ENCODE peak calls at places on chromosomes 16 and 17, in four cellular contexts. T is breast epithelium, E is omental fat pad, P is nephron progenitor cell. O is an unnamed sample.

GRCh38 chr16:28603381-28604185 is 6.3 kb downstream of the SULT1A1 start:
- DNase-seq in E (no peak), P (no peak), T (no peak), O (no peak)

GRCh38 chr17:67246648-67247415 is 1.8 kb upstream of the HELZ start:
- DNase-seq in T (peak), E (peak), P (peak), O (no peak)

GRCh38 chr16:83400234-83400633 is 407.5 kb upstream of the HSBP1 start:
- DNase-seq in P (no peak), E (no peak), T (no peak), O (no peak)

GRCh38 chr16:46845952-46846351 is 15.0 kb upstream of the C16orf87 start:
- DNase-seq in T (no peak), E (no peak), P (no peak), O (no peak)

GRCh38 chr17:59513934-59514841 is 51.2 kb upstream of the DHX40 start:
- DNase-seq in T (peak), E (peak), P (no peak), O (no peak)

GRCh38 chr17:30275911-30276310 is 15.8 kb downstream of the BLMH start:
- DNase-seq in P (no peak), E (no peak), T (no peak), O (no peak)

GRCh38 chr16:73232555-73233422 is 184.9 kb upstream of the ZFHX3 start:
- DNase-seq in E (peak), P (no peak), T (no peak), O (no peak)

GRCh38 chr16:83305092-83305491 is 502.7 kb upstream of the HSBP1 start:
- DNase-seq in P (no peak), E (no peak), T (no peak), O (no peak)

GRCh38 chr17:59437766-59438165 is 106.3 kb downstream of the YPEL2 start:
- DNase-seq in P (no peak), E (no peak), T (no peak), O (no peak)

GRCh38 chr17:43534909-43535308 is 11.2 kb downstream of the ETV4 start:
- DNase-seq in T (no peak), P (no peak), E (no peak), O (no peak)

GRCh38 chr16:84369938-84370627 is 1.7 kb downstream of the ATP2C2 start:
- DNase-seq in P (no peak), T (no peak), E (no peak), O (no peak)

GRCh38 chr17:44967026-44967906 is 837 bp downstream of the C1QL1 start:
- DNase-seq in P (no peak), T (no peak), E (no peak), O (no peak)

GRCh38 chr16:19113577-19114358 is at the start of gene ITPRIPL2:
- DNase-seq in E (peak), P (peak), T (peak), O (peak)

GRCh38 chr16:19110537-19111391 is 3.0 kb upstream of the ITPRIPL2 start:
- DNase-seq in T (no peak), E (no peak), P (no peak), O (no peak)

GRCh38 chr16:19115148-19116021 is 1.6 kb downstream of the ITPRIPL2 start:
- DNase-seq in P (no peak), T (no peak), E (no peak), O (no peak)

GRCh38 chr16:19116711-19117449 is 3.1 kb downstream of the ITPRIPL2 start:
- DNase-seq in T (peak), E (no peak), P (no peak), O (no peak)

GRCh38 chr16:19114359-19115147 is 789 bp downstream of the ITPRIPL2 start:
- DNase-seq in T (peak), E (peak), P (no peak), O (peak)
- TF ChIP-seq CTCF in T (peak), E (no peak), P (no peak), O (no peak)

GRCh38 chr17:2636169-2636930 is 42.9 kb downstream of the PAFAH1B1 start:
- DNase-seq in T (no peak), E (no peak), P (no peak), O (no peak)

GRCh38 chr17:2635241-2635640 is 41.8 kb downstream of the PAFAH1B1 start:
- DNase-seq in T (no peak), P (no peak), E (no peak), O (no peak)

GRCh38 chr17:2634361-2634960 is 41.0 kb downstream of the PAFAH1B1 start:
- DNase-seq in P (no peak), E (no peak), T (no peak), O (no peak)

GRCh38 chr17:2635675-2636074 is 42.2 kb downstream of the PAFAH1B1 start:
- DNase-seq in T (no peak), E (no peak), P (no peak), O (no peak)

GRCh38 chr17:2631211-2631610 is 37.8 kb downstream of the PAFAH1B1 start:
- DNase-seq in P (no peak), E (no peak), T (no peak), O (no peak)
- TF ChIP-seq CTCF in P (no peak), E (no peak), T (no peak), O (no peak)

GRCh38 chr17:81346090-81346907 is 49.0 kb upstream of the BAHCC1 start:
- DNase-seq in T (peak), E (peak), P (peak), O (peak)

GRCh38 chr17:81346908-81347349 is 48.3 kb upstream of the BAHCC1 start:
- DNase-seq in T (no peak), P (no peak), E (no peak), O (no peak)

GRCh38 chr17:81347437-81347836 is 47.8 kb upstream of the BAHCC1 start:
- DNase-seq in P (no peak), E (no peak), T (no peak), O (no peak)

GRCh38 chr17:81342700-81343070 is 47.6 kb upstream of the SLC38A10 start:
- DNase-seq in T (no peak), P (no peak), E (no peak), O (no peak)

DNA sequence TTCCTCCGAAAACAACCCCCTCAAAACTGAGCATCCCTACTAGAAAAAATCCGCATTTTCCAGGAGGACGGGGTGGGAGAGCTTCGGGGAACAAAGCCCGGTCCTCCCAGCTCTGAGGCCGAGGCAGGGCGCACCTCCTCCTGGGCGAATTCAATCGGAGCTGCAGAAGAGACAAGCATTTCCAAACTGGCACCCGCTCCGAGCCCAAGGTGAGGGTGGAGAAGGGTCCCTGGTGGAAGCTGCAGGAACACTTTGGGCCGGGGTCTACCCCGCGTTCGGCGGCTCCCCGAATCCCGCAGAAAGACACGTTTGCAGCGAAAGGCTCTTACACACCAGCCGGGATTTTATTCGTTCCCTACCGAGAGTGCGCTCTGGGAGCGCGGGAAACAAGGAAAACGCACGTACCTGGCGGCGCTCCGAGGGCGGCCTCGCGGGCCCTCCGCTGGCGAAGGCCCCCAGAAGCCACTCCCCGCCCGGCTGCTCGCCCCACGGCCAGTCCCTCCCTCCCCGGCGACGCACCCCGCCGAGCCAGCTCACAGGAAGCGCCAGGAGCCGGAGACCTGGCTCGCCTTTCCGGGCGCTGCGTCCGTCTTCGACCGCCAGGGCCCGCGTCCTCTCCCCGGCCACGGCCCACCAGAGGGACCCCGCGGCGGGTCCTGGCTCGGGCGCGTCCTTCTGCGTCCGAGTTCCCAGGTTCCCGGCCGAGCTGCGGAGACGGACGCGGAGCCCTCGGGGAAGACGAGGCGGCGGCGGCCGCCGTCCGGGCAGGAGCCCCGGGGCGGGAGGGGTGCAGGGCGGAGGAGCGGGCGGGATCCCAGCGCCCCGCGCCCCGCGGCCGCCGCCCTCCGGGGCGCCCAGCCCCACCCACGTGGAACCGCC is 49.8 kb upstream of the BAHCC1 start:
- DNase-seq in P (peak), E (no peak), T (peak), O (peak)
- TF ChIP-seq CTCF in P (peak), E (no peak), T (peak), O (peak)

GRCh38 chr16:5917436-5917835 is 819.8 kb upstream of the EEF2KMT start:
- DNase-seq in E (no peak), T (no peak), P (no peak), O (no peak)

GRCh38 chr16:5916711-5917191 is 819.2 kb upstream of the EEF2KMT start:
- DNase-seq in P (no peak), T (no peak), E (no peak), O (no peak)

GRCh38 chr16:5918553-5919127 is 821.0 kb upstream of the EEF2KMT start:
- DNase-seq in P (no peak), E (no peak), T (no peak), O (no peak)
- TF ChIP-seq CTCF in P (no peak), E (no peak), T (no peak), O (peak)

DNA sequence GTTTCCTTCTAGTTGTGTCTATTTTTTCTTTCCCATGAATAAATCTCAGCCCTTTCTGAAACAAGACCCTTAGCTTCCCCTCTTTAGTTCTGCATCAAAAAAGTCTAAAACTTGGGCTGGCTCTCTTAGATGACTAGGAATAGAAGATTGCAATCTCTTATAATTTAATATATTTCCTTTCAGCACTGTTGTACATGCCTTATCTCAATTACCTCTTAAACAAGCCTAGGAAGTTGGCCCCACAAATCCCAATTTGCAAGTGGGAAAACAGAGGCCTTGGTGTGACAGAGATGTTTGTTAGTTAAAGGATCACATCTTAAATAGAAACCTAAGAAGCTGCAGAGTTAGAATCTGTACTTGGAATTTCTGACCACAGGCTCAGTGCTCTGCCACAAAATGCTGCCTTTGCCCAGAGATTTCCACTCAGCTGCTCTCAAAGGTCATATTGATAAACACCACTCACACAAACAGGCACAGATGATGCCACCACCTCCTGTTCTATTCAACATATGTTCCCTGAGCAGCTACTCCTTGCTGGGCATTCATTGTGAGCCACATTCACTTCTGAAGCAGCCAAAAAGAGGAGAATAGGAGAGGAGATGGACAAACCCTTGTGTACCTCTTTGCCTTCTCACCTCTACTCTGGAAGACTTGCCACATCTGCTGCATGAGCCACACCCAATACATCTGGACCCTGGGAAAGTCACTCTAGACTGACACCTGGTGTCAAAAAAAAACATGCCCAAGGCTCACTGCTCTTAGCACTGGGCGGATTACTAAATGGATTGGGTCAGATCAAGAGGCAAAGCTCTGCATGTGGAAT is 5.5 kb downstream of the CCDC182 start:
- DNase-seq in T (no peak), P (no peak), E (no peak), O (no peak)
- TF ChIP-seq CTCF in T (no peak), P (peak), E (no peak), O (peak)

GRCh38 chr17:3770471-3770870 is 30.5 kb downstream of the ITGAE start:
- DNase-seq in P (no peak), T (no peak), E (no peak), O (no peak)

GRCh38 chr17:3771140-3771539 is 29.8 kb downstream of the ITGAE start:
- DNase-seq in E (no peak), T (no peak), P (no peak), O (no peak)

GRCh38 chr17:3773966-3774365 is 27.0 kb downstream of the ITGAE start:
- DNase-seq in T (no peak), E (no peak), P (no peak), O (no peak)

GRCh38 chr17:3773511-3773910 is 27.5 kb downstream of the ITGAE start:
- DNase-seq in E (no peak), P (no peak), T (no peak), O (no peak)

DNA sequence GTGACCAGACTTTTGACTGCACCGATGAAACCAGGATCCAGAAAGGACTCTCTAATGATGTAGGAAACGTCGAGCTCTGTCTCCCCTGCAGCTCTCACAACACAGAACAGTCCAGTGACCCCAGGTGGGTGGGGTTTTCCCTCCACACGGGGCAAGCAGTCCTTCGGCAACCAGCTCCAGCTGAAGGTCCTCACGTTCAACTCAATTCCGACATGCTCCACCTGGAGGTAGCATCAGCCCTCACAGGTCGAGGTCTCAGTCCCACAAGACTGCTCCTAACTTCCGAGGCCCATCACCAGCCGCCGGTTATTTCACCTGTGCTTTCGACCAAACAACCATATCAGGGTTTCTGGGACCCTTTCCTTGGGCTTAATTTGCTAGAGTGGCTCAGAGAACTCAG is 28.2 kb downstream of the ITGAE start:
- DNase-seq in P (no peak), T (no peak), E (no peak), O (no peak)
- TF ChIP-seq CTCF in P (no peak), T (no peak), E (no peak), O (no peak)

GRCh38 chr17:39872700-39873099 is 4.7 kb downstream of the ZPBP2 start:
- DNase-seq in E (no peak), T (no peak), P (no peak), O (no peak)
- TF ChIP-seq CTCF in E (no peak), T (peak), P (no peak), O (no peak)

O was measured in neural crest cell.